ENCODE peak calls at places on chromosome 12, in ten cellular contexts. U is prostate gland, R is esophagus muscularis mucosa, L is endothelial cell of umbilical vein, A is H1, B is HCT116, K is breast epithelium, G is suprapubic skin, M is transverse colon, F is stomach. Y is an unnamed sample. For H3K4me1, the result is how much of the 10 kb centered on the place peaks cover.

GRCh38 chr12:20370841-20371240 is 2.5 kb downstream of the PDE3A start:
- DNase-seq in U (no peak), M (no peak), G (no peak), R (no peak), B (no peak), L (peak), K (no peak), F (no peak), A (no peak), Y (no peak)

GRCh38 chr12:3772380-3772779 is 19.5 kb upstream of the CRACR2A start:
- DNase-seq in B (no peak), M (no peak), R (no peak), A (no peak), L (peak), F (no peak), U (no peak), K (no peak), G (no peak), Y (no peak)

GRCh38 chr12:10392394-10392930 is 2.6 kb upstream of the KLRK1 start:
- DNase-seq in R (peak), L (no peak), A (no peak), U (peak), G (peak), M (peak), F (peak), K (peak), B (peak), Y (peak)

GRCh38 chr12:1171657-1172056 is 180.6 kb downstream of the ERC1 start:
- DNase-seq in M (no peak), U (no peak), L (peak), R (no peak), G (no peak), A (no peak), B (no peak), F (no peak), K (no peak), Y (no peak)

GRCh38 chr12:95611676-95612309 is 60.5 kb upstream of the USP44 start:
- DNase-seq in A (no peak), F (no peak), U (no peak), B (peak), R (peak), M (no peak), G (no peak), L (peak), K (no peak), Y (no peak)

GRCh38 chr12:100554608-100555077 is 18.8 kb upstream of the GAS2L3 start:
- DNase-seq in K (no peak), R (no peak), A (no peak), L (peak), F (no peak), B (peak), U (no peak), G (no peak), M (no peak), Y (no peak)

GRCh38 chr12:86710110-86710509 is 453.9 kb upstream of the MGAT4C start:
- DNase-seq in L (no peak), U (no peak), F (no peak), M (no peak), B (no peak), K (no peak), G (no peak), R (no peak), A (no peak), Y (no peak)

GRCh38 chr12:89390802-89391673 is 38.7 kb upstream of the DUSP6 start:
- DNase-seq in F (no peak), L (peak), R (no peak), U (no peak), K (no peak), A (no peak), M (peak), B (no peak), G (no peak), Y (no peak)

GRCh38 chr12:1758887-1759286 is 61.5 kb upstream of the LRTM2 start:
- DNase-seq in B (no peak), G (no peak), K (no peak), L (no peak), F (no peak), A (no peak), R (no peak), U (no peak), M (no peak), Y (no peak)

GRCh38 chr12:124411953-124412645 is 117.2 kb downstream of the RFLNA start:
- DNase-seq in M (no peak), K (no peak), B (no peak), A (no peak), U (no peak), G (no peak), R (no peak), L (no peak), F (no peak), Y (peak)

GRCh38 chr12:99261256-99261655 is 386.3 kb upstream of the GARIN6 start:
- DNase-seq in F (no peak), U (no peak), L (no peak), M (no peak), B (no peak), A (no peak), G (no peak), K (no peak), R (no peak), Y (no peak)

GRCh38 chr12:9345163-9345562 is 137.0 kb upstream of the PZP start:
- DNase-seq in M (no peak), A (no peak), G (no peak), B (no peak), F (no peak), R (no peak), U (no peak), L (no peak), K (no peak), Y (no peak)

GRCh38 chr12:38905480-38906351 is at the start of gene CPNE8:
- DNase-seq in F (peak), M (peak), B (peak), A (no peak), L (peak), R (peak), U (peak), K (peak), G (peak), Y (peak)

GRCh38 chr12:7877421-7877820 is 4.7 kb upstream of the SLC2A14 start:
- DNase-seq in A (no peak), U (no peak), L (no peak), K (no peak), G (no peak), R (no peak), F (no peak), M (no peak), B (no peak), Y (no peak)

GRCh38 chr12:13241833-13242232 is 45.3 kb downstream of the EMP1 start:
- DNase-seq in A (no peak), G (no peak), B (peak), M (peak), K (no peak), U (no peak), F (peak), L (no peak), R (no peak), Y (no peak)

GRCh38 chr12:76023069-76023690 is 8.4 kb downstream of the PHLDA1 start:
- DNase-seq in R (no peak), A (no peak), M (no peak), G (no peak), K (no peak), B (no peak), F (no peak), L (no peak), U (no peak), Y (no peak)

GRCh38 chr12:76024942-76025600 is 6.5 kb downstream of the PHLDA1 start:
- DNase-seq in L (peak), K (no peak), A (no peak), U (no peak), B (no peak), G (no peak), M (no peak), F (no peak), R (no peak), Y (no peak)

GRCh38 chr12:76025601-76026575 is 5.7 kb downstream of the PHLDA1 start:
- DNase-seq in A (no peak), M (no peak), G (no peak), L (peak), F (no peak), B (no peak), R (no peak), U (no peak), K (no peak), Y (no peak)

GRCh38 chr12:76026643-76027063 is 4.9 kb downstream of the PHLDA1 start:
- DNase-seq in M (no peak), B (no peak), F (no peak), K (no peak), L (peak), U (no peak), G (no peak), A (no peak), R (no peak), Y (no peak)

DNA sequence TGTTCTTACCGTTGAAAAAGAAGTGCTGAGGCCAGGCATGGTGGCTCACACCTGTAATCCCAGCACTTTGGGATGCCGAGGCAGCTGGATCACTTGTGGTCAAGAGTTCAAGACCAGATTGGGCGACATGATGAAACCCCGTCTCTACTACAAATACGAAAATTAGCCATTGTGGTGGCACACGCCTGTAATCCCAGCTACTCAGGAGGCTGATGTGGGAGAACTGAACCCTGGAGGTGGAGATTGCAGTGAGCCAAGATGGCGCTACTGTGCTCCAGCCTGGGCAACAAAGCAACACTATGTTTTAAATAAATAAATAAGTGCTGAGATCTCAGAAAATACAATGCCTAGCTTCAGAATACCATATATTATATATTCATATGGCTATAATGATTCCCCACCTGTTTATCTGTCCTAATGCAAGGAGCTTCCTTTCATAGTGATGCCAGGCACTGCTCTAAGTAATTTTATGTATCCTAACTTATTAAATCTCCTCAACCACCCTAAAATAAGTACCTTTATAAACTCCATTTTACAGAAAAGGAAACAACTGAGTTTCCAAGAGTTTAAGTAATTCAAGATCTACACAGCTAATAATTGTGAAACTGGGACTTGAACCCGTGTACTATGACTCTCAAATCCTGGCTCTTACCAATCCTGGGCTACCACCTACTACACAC is 7.3 kb downstream of the PHLDA1 start:
- DNase-seq in R (no peak), A (no peak), G (no peak), B (no peak), K (no peak), U (no peak), M (no peak), F (no peak), L (no peak), Y (no peak)
- H3K4me1 ChIP-seq in R (under half), A (under half), G (under half), B (under half), K (under half), U (under half), M (under half), F (under half), L (half or more), Y (under half)

DNA sequence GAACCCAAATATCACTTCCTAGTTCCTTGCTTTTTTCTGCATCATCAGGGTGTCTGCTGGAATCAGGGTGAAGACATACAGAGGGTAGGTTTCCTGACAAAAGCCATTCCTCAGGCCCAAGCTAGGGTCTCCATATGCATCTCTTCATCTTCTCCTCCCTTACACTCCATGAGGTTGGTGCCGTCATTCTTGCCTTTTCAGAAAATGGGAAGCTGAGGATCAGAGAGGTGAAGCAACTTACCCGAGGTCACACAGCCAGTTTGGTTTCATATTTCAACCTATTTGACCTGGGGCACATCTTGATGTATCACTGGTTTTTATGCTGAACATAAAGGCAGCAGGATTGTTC is 7.3 kb upstream of the FAM222A start:
- DNase-seq in K (no peak), G (no peak), B (no peak), R (no peak), U (no peak), M (no peak), L (no peak), F (no peak), A (no peak), Y (no peak)
- TF ChIP-seq POLR2AphosphoS5 in K (no peak), G (no peak), B (no peak), R (no peak), U (no peak), M (no peak), L (no peak), F (no peak), A (no peak), Y (no peak)

GRCh38 chr12:32507559-32508276 is 108.4 kb downstream of the FGD4 start:
- DNase-seq in B (no peak), F (no peak), M (no peak), G (no peak), K (no peak), L (no peak), U (no peak), R (no peak), A (no peak), Y (no peak)
- TF ChIP-seq CTCF in B (no peak), F (no peak), M (no peak), G (no peak), K (no peak), L (no peak), U (no peak), R (no peak), A (no peak), Y (no peak)

DNA sequence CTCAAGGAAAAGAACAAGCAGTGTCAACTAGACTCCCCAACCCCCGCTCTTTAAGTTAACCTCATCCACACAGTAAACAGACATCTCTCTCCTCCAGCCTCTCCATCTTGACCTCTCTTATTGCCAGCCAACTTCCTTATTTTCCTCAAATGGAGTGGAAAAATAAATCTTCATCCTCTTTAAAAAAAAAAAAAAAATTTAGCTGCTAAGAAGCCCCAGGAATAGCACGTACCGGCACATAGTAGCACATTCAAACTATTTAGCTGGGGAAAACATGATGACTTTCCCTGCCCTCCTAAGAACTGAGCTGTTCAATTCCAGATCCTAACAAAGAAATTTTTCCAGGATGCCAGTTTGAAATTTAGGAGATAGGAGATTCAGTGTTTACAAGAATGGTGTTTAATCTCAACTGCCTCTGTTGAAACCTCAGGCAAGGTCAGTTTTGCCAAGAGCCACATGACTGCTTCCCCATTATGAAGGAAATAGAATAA is 90.8 kb downstream of the EPS8 start:
- DNase-seq in G (no peak), M (no peak), R (no peak), A (no peak), K (no peak), L (peak), B (no peak), U (no peak), F (no peak), Y (peak)
- H3K4me1 ChIP-seq in G (under half), M (under half), R (half or more), A (under half), K (under half), L (under half), B (half or more), U (under half), F (half or more), Y (under half)

GRCh38 chr12:29306682-29307081 is 74.3 kb downstream of the ERGIC2 start:
- DNase-seq in U (no peak), M (no peak), R (no peak), K (no peak), L (no peak), F (no peak), A (no peak), G (no peak), B (no peak), Y (no peak)
- TF ChIP-seq POLR2AphosphoS5 in U (no peak), M (no peak), R (no peak), K (no peak), L (no peak), F (no peak), A (no peak), G (no peak), B (no peak), Y (no peak)

GRCh38 chr12:59403259-59403932 is 192.4 kb upstream of the SLC16A7 start:
- DNase-seq in R (no peak), G (no peak), M (peak), B (peak), K (peak), L (peak), U (peak), A (no peak), F (peak), Y (no peak)

GRCh38 chr12:59408431-59408830 is 187.4 kb upstream of the SLC16A7 start:
- DNase-seq in M (no peak), G (no peak), L (no peak), F (no peak), K (no peak), A (no peak), R (no peak), B (no peak), U (no peak), Y (no peak)

GRCh38 chr12:59404109-59404650 is 191.6 kb upstream of the SLC16A7 start:
- DNase-seq in G (no peak), B (no peak), M (no peak), L (no peak), F (no peak), K (no peak), R (no peak), U (no peak), A (no peak), Y (no peak)

GRCh38 chr12:59405992-59406391 is 189.8 kb upstream of the SLC16A7 start:
- DNase-seq in K (no peak), F (no peak), G (no peak), B (no peak), R (no peak), U (no peak), L (no peak), A (no peak), M (no peak), Y (no peak)

GRCh38 chr12:59407799-59408198 is 188.0 kb upstream of the SLC16A7 start:
- DNase-seq in F (no peak), A (no peak), B (no peak), M (no peak), K (no peak), G (no peak), L (no peak), U (no peak), R (no peak), Y (no peak)
- TF ChIP-seq CTCF in F (no peak), A (peak), B (peak), M (no peak), K (no peak), G (no peak), L (no peak), U (no peak), R (no peak), Y (no peak)

GRCh38 chr12:45331552-45331951 is 115.7 kb downstream of the ANO6 start:
- DNase-seq in U (no peak), G (no peak), B (no peak), F (no peak), M (no peak), A (no peak), R (no peak), K (no peak), L (no peak), Y (no peak)

GRCh38 chr12:45327823-45328383 is 112.0 kb downstream of the ANO6 start:
- DNase-seq in A (no peak), B (no peak), R (no peak), K (no peak), M (no peak), F (no peak), U (no peak), G (no peak), L (no peak), Y (no peak)

GRCh38 chr12:45329702-45330101 is 113.8 kb downstream of the ANO6 start:
- DNase-seq in R (no peak), U (no peak), F (no peak), L (no peak), K (no peak), M (no peak), B (no peak), G (no peak), A (no peak), Y (no peak)

GRCh38 chr12:45326358-45326971 is 110.6 kb downstream of the ANO6 start:
- DNase-seq in B (no peak), A (no peak), M (no peak), U (no peak), K (no peak), G (no peak), F (no peak), L (no peak), R (no peak), Y (no peak)

DNA sequence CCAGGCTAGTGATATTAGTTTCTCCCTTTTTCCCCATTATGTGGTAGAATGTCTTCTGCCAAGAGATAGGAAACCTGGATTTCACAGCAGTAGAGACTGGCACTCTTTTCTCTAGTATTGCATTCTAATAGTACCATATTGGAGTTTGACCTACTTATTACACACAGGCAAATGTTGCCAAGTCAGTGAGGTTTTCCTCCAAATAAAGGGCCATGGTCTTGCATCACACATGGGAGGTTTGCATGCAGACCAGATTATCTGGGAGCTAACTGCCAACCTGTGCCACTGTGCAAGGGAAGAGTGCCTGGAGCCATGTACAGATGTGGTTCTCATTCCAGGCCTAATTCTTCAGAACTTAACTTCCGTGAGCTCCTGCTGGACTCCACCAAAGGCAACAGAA is 113.3 kb downstream of the ANO6 start:
- DNase-seq in U (no peak), B (no peak), G (no peak), F (no peak), L (no peak), M (no peak), K (peak), A (no peak), R (no peak), Y (no peak)
- H3K4me1 ChIP-seq in U (under half), B (under half), G (under half), F (under half), L (under half), M (under half), K (under half), A (under half), R (half or more), Y (under half)

DNA sequence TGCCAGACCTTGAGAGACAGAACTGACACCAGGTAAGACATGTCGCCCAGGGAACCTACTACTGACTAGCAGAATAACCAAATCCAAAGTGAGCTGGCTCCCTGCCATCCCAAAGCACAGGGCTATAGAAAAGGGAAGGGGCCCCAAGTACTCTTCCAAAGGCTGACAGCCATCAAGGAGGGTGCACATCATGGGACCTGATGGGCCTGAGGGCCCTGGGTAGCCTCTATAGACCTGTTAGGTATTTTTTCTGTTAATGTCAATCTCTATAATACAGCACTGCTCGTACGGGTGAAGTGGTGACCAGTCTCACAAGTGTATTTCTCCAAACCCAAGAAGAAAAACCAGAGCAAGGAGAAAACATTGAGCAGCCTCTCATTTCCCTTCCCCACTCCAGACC is 171.6 kb downstream of the ITPR2 start:
- DNase-seq in B (no peak), K (no peak), G (no peak), R (no peak), M (no peak), F (no peak), A (no peak), L (no peak), U (no peak), Y (no peak)
- TF ChIP-seq POLR2AphosphoS5 in B (no peak), K (no peak), G (no peak), R (no peak), M (no peak), F (no peak), A (no peak), L (no peak), U (no peak), Y (no peak)